ENCODE peak calls at places on chromosomes 2 and 18, in four cellular contexts. D, Q, W and J are unnamed samples.

GRCh38 chr2:176845718-176846117 is 366.9 kb upstream of the HNRNPA3 start:
- DNase-seq in D (no peak), Q (no peak), W (no peak), J (no peak)

GRCh38 chr18:3354506-3354905 is 92.6 kb downstream of the MYL12B start:
- DNase-seq in Q (no peak), D (no peak), W (no peak), J (no peak)

GRCh38 chr18:59021500-59021899 is 118.2 kb upstream of the SEC11C start:
- DNase-seq in W (no peak), D (no peak), Q (peak), J (no peak)

GRCh38 chr2:57720728-57721627 is 325.6 kb upstream of the VRK2 start:
- DNase-seq in D (peak), Q (peak), W (peak), J (peak)

GRCh38 chr2:97906309-97906708 is 89.4 kb downstream of the TMEM131 start:
- DNase-seq in W (no peak), Q (no peak), D (no peak), J (no peak)

GRCh38 chr18:45835057-45835634 is 9.7 kb downstream of the SIGLEC15 start:
- DNase-seq in W (no peak), D (no peak), Q (no peak), J (no peak)

GRCh38 chr2:174243812-174244211 is 4.5 kb downstream of the OLA1 start:
- DNase-seq in W (no peak), D (no peak), Q (no peak), J (no peak)

GRCh38 chr2:239190921-239191885 is 209.6 kb downstream of the HDAC4 start:
- DNase-seq in Q (no peak), D (no peak), W (no peak), J (no peak)

GRCh38 chr2:133266075-133266925 is 302.0 kb downstream of the NCKAP5 start:
- DNase-seq in D (peak), Q (peak), W (no peak), J (peak)

GRCh38 chr2:121055501-121055900 is 229.5 kb downstream of the TFCP2L1 start:
- DNase-seq in D (no peak), Q (no peak), W (no peak), J (no peak)